ENCODE peak calls at places on chromosomes 12 and 14, in four cellular contexts. B is tibial artery, R is endothelial cell, S is endothelial cell of umbilical vein. Q is an unnamed sample.

GRCh38 chr12:67434653-67435375 is 165.7 kb downstream of the CAND1 start:
- DNase-seq in B (no peak), R (no peak), S (no peak), Q (peak)

GRCh38 chr12:50354908-50355307 is 41.5 kb downstream of the FAM186A start:
- DNase-seq in B (no peak), R (no peak), S (no peak), Q (no peak)

GRCh38 chr14:92549853-92550244 is 36.3 kb downstream of the RIN3 start:
- DNase-seq in B (peak), R (no peak), S (no peak), Q (no peak)

GRCh38 chr14:104085032-104085888 is at the start of gene ASPG:
- DNase-seq in B (peak), R (peak), S (no peak), Q (no peak)

GRCh38 chr12:33588082-33588712 is 148.6 kb upstream of the SYT10 start:
- DNase-seq in B (no peak), R (no peak), S (no peak), Q (no peak)

GRCh38 chr12:29255061-29255460 is 106.0 kb downstream of the FAR2 start:
- DNase-seq in B (no peak), R (no peak), S (no peak), Q (no peak)

GRCh38 chr12:52313926-52314325 is 7.3 kb downstream of the KRT83 start:
- DNase-seq in B (no peak), R (no peak), S (no peak), Q (no peak)

GRCh38 chr12:106282457-106283097 is 20.0 kb upstream of the TCP11L2 start:
- DNase-seq in B (no peak), R (peak), S (peak), Q (no peak)

GRCh38 chr12:71746983-71747611 is 7.6 kb upstream of the RAB21 start:
- DNase-seq in B (no peak), R (peak), S (peak), Q (peak)

GRCh38 chr12:76470028-76470939 is 89.3 kb downstream of the OSBPL8 start:
- DNase-seq in B (no peak), R (no peak), S (peak), Q (no peak)

GRCh38 chr14:89137514-89138163 is 279.4 kb downstream of the FOXN3 start:
- DNase-seq in B (peak), R (no peak), S (peak), Q (no peak)

GRCh38 chr14:103846569-103847438 is 571 bp downstream of the PPP1R13B start:
- DNase-seq in B (peak), R (peak), S (peak), Q (no peak)

GRCh38 chr12:57258977-57259970 is 8.3 kb upstream of the STAC3 start:
- DNase-seq in B (no peak), R (no peak), S (no peak), Q (no peak)

GRCh38 chr14:26281280-26281998 is 316.4 kb downstream of the NOVA1 start:
- DNase-seq in B (no peak), R (no peak), S (no peak), Q (no peak)

GRCh38 chr14:34347683-34348082 is 114.4 kb downstream of the SPTSSA start:
- DNase-seq in B (no peak), R (no peak), S (no peak), Q (no peak)

GRCh38 chr14:24255438-24255837 is 7.5 kb downstream of the TGM1 start:
- DNase-seq in B (peak), R (no peak), S (no peak), Q (no peak)

GRCh38 chr12:71046215-71046614 is 111.6 kb downstream of the TSPAN8 start:
- DNase-seq in B (no peak), R (no peak), S (peak), Q (no peak)

GRCh38 chr12:66900616-66901015 is 221.7 kb upstream of the GRIP1 start:
- DNase-seq in B (no peak), R (no peak), S (peak), Q (no peak)

GRCh38 chr12:121131941-121132341 is 735 bp upstream of the P2RX7 start:
- DNase-seq in B (no peak), R (no peak), S (no peak), Q (no peak)

GRCh38 chr12:120529641-120530314 is 820 bp upstream of the COQ5 start:
- DNase-seq in B (no peak), R (peak), S (peak), Q (no peak)

GRCh38 chr12:124098887-124099286 is 125.9 kb downstream of the ZNF664 start:
- DNase-seq in B (no peak), R (no peak), S (no peak), Q (no peak)

GRCh38 chr14:55374771-55375170 is 36.9 kb downstream of the ATG14 start:
- DNase-seq in B (no peak), R (no peak), S (no peak), Q (no peak)

GRCh38 chr12:118345355-118345754 is 27.4 kb downstream of the TAOK3 start:
- DNase-seq in B (no peak), R (no peak), S (no peak), Q (no peak)

GRCh38 chr14:92651793-92652382 is 96.5 kb downstream of the LGMN start:
- DNase-seq in B (peak), R (no peak), S (no peak), Q (peak)

GRCh38 chr14:89607453-89607852 is 190.4 kb upstream of the FOXN3 start:
- DNase-seq in B (no peak), R (no peak), S (no peak), Q (no peak)

GRCh38 chr12:121812320-121812871 is 8.6 kb downstream of the SETD1B start:
- DNase-seq in B (peak), R (peak), S (peak), Q (peak)

GRCh38 chr12:24078318-24078765 is 128.9 kb upstream of the SOX5 start:
- DNase-seq in B (no peak), R (no peak), S (no peak), Q (no peak)

GRCh38 chr14:63573579-63573978 is 30.4 kb upstream of the PPP2R5E start:
- DNase-seq in B (no peak), R (no peak), S (peak), Q (no peak)

GRCh38 chr14:100533647-100534485 is 53.4 kb downstream of the BEGAIN start:
- DNase-seq in B (peak), R (no peak), S (no peak), Q (peak)

GRCh38 chr14:91453744-91454143 is 36.1 kb upstream of the CCDC88C start:
- DNase-seq in B (no peak), R (no peak), S (no peak), Q (no peak)

GRCh38 chr14:76771432-76771980 is 10.2 kb downstream of the VASH1 start:
- DNase-seq in B (no peak), R (no peak), S (no peak), Q (peak)

GRCh38 chr14:105005329-105005928 is 15.5 kb downstream of the CDCA4 start:
- DNase-seq in B (no peak), R (no peak), S (no peak), Q (no peak)